ENCODE peak calls at places on chromosomes 2 and 18, in ten cellular contexts. One of them, this sample, is unnamed.

GRCh38 chr2:215983581-215984351 is 29.6 kb downstream of the MREG start:
- DNase-seq in NCI-H524 treated with DMSO at 0.1 percent for 48 hours: no peak
- DNase-seq in midbrain: no peak
- DNase-seq in activated gamma-delta T cell treated with Interleukin-2 at 50 U/mL for 16 hours: no peak
- DNase-seq in iPS DF 19.7: no peak
- DNase-seq in GM06990: no peak
- DNase-seq in sciatic nerve: no peak
- DNase-seq in GDM1: no peak
- DNase-seq in ELF-1: no peak
- DNase-seq in IMR-90: no peak
- DNase-seq in this sample: no peak

GRCh38 chr2:181517685-181518301 is 60.6 kb downstream of the ITGA4 start:
- DNase-seq in NCI-H524 treated with DMSO at 0.1 percent for 48 hours: no peak
- DNase-seq in midbrain: no peak
- DNase-seq in activated gamma-delta T cell treated with Interleukin-2 at 50 U/mL for 16 hours: no peak
- DNase-seq in iPS DF 19.7: no peak
- DNase-seq in GM06990: no peak
- DNase-seq in sciatic nerve: no peak
- DNase-seq in GDM1: no peak
- DNase-seq in ELF-1: no peak
- DNase-seq in IMR-90: no peak
- DNase-seq in this sample: no peak

GRCh38 chr2:207469953-207470699 is 59.6 kb upstream of the CREB1 start:
- DNase-seq in NCI-H524 treated with DMSO at 0.1 percent for 48 hours: no peak
- DNase-seq in midbrain: no peak
- DNase-seq in activated gamma-delta T cell treated with Interleukin-2 at 50 U/mL for 16 hours: no peak
- DNase-seq in iPS DF 19.7: no peak
- DNase-seq in GM06990: no peak
- DNase-seq in sciatic nerve: no peak
- DNase-seq in GDM1: no peak
- DNase-seq in ELF-1: no peak
- DNase-seq in IMR-90: no peak
- DNase-seq in this sample: no peak

GRCh38 chr2:85887566-85888019 is 1.2 kb downstream of the ST3GAL5 start:
- DNase-seq in NCI-H524 treated with DMSO at 0.1 percent for 48 hours: peak; percentile 55
- DNase-seq in midbrain: peak; percentile 85
- DNase-seq in activated gamma-delta T cell treated with Interleukin-2 at 50 U/mL for 16 hours: peak; percentile 45
- DNase-seq in iPS DF 19.7: no peak
- DNase-seq in GM06990: no peak
- DNase-seq in sciatic nerve: peak; percentile 74
- DNase-seq in GDM1: peak; percentile 47
- DNase-seq in ELF-1: peak; percentile 22
- DNase-seq in IMR-90: peak; percentile 40
- DNase-seq in this sample: peak; percentile 34

GRCh38 chr2:212294816-212295215 is 243.8 kb downstream of the ERBB4 start:
- DNase-seq in NCI-H524 treated with DMSO at 0.1 percent for 48 hours: peak; percentile 87
- DNase-seq in midbrain: no peak
- DNase-seq in activated gamma-delta T cell treated with Interleukin-2 at 50 U/mL for 16 hours: no peak
- DNase-seq in iPS DF 19.7: no peak
- DNase-seq in GM06990: no peak
- DNase-seq in sciatic nerve: no peak
- DNase-seq in GDM1: no peak
- DNase-seq in ELF-1: no peak
- DNase-seq in IMR-90: no peak
- DNase-seq in this sample: no peak

GRCh38 chr18:31241425-31241824 is 76.5 kb upstream of the DSG1 start:
- DNase-seq in NCI-H524 treated with DMSO at 0.1 percent for 48 hours: no peak
- DNase-seq in midbrain: no peak
- DNase-seq in activated gamma-delta T cell treated with Interleukin-2 at 50 U/mL for 16 hours: no peak
- DNase-seq in iPS DF 19.7: no peak
- DNase-seq in GM06990: no peak
- DNase-seq in sciatic nerve: no peak
- DNase-seq in GDM1: no peak
- DNase-seq in ELF-1: no peak
- DNase-seq in IMR-90: no peak
- DNase-seq in this sample: no peak

GRCh38 chr2:229392214-229392613 is 121.1 kb upstream of the PID1 start:
- DNase-seq in NCI-H524 treated with DMSO at 0.1 percent for 48 hours: no peak
- DNase-seq in midbrain: peak; percentile 33
- DNase-seq in activated gamma-delta T cell treated with Interleukin-2 at 50 U/mL for 16 hours: no peak
- DNase-seq in iPS DF 19.7: no peak
- DNase-seq in GM06990: no peak
- DNase-seq in sciatic nerve: no peak
- DNase-seq in GDM1: no peak
- DNase-seq in ELF-1: no peak
- DNase-seq in IMR-90: no peak
- DNase-seq in this sample: no peak

GRCh38 chr18:13335903-13336302 is 117.3 kb downstream of the LDLRAD4 start:
- DNase-seq in NCI-H524 treated with DMSO at 0.1 percent for 48 hours: no peak
- DNase-seq in midbrain: no peak
- DNase-seq in activated gamma-delta T cell treated with Interleukin-2 at 50 U/mL for 16 hours: no peak
- DNase-seq in iPS DF 19.7: no peak
- DNase-seq in GM06990: no peak
- DNase-seq in sciatic nerve: no peak
- DNase-seq in GDM1: no peak
- DNase-seq in ELF-1: no peak
- DNase-seq in IMR-90: no peak
- DNase-seq in this sample: no peak

GRCh38 chr2:17460401-17461086 is 57.7 kb downstream of the RAD51AP2 start:
- DNase-seq in NCI-H524 treated with DMSO at 0.1 percent for 48 hours: no peak
- DNase-seq in midbrain: no peak
- DNase-seq in activated gamma-delta T cell treated with Interleukin-2 at 50 U/mL for 16 hours: no peak
- DNase-seq in iPS DF 19.7: no peak
- DNase-seq in GM06990: no peak
- DNase-seq in sciatic nerve: no peak
- DNase-seq in GDM1: no peak
- DNase-seq in ELF-1: no peak
- DNase-seq in IMR-90: no peak
- DNase-seq in this sample: no peak

This sample was measured in GM10248.